ENCODE peak calls at places on chromosomes 13 and 19, in ten cellular contexts. One of them, this sample, is unnamed.

GRCh38 chr13:25860862-25861261 is 191.0 kb downstream of the SHISA2 start:
- DNase-seq in effector memory CD4-positive, alpha-beta T cell: no peak
- DNase-seq in astrocyte of the spinal cord: peak; percentile 78
- DNase-seq in psoas muscle: no peak
- DNase-seq in HFF-Myc: no peak
- DNase-seq in A673: no peak
- DNase-seq in colonic mucosa: no peak
- DNase-seq in hepatocyte: no peak
- DNase-seq in GM23338: no peak
- DNase-seq in neuronal stem cell: no peak
- DNase-seq in this sample: no peak

GRCh38 chr13:91126806-91127205 is 220.7 kb upstream of the MIR17HG start:
- DNase-seq in effector memory CD4-positive, alpha-beta T cell: no peak
- DNase-seq in astrocyte of the spinal cord: no peak
- DNase-seq in psoas muscle: no peak
- DNase-seq in HFF-Myc: no peak
- DNase-seq in A673: no peak
- DNase-seq in colonic mucosa: no peak
- DNase-seq in hepatocyte: no peak
- DNase-seq in GM23338: no peak
- DNase-seq in neuronal stem cell: no peak
- DNase-seq in this sample: no peak

GRCh38 chr13:39385154-39385553 is 217.8 kb downstream of the LHFPL6 start:
- DNase-seq in effector memory CD4-positive, alpha-beta T cell: no peak
- DNase-seq in astrocyte of the spinal cord: no peak
- DNase-seq in psoas muscle: no peak
- DNase-seq in HFF-Myc: no peak
- DNase-seq in A673: no peak
- DNase-seq in colonic mucosa: no peak
- DNase-seq in hepatocyte: no peak
- DNase-seq in GM23338: no peak
- DNase-seq in neuronal stem cell: no peak
- DNase-seq in this sample: no peak

GRCh38 chr13:40236566-40237168 is 429.8 kb downstream of the FOXO1 start:
- DNase-seq in effector memory CD4-positive, alpha-beta T cell: no peak
- DNase-seq in astrocyte of the spinal cord: no peak
- DNase-seq in psoas muscle: peak; percentile 62
- DNase-seq in HFF-Myc: no peak
- DNase-seq in A673: no peak
- DNase-seq in colonic mucosa: no peak
- DNase-seq in hepatocyte: peak; percentile 12
- DNase-seq in GM23338: no peak
- DNase-seq in neuronal stem cell: no peak
- DNase-seq in this sample: no peak

GRCh38 chr19:46718157-46718933 is 1.4 kb upstream of the PRKD2 start:
- DNase-seq in effector memory CD4-positive, alpha-beta T cell: peak; percentile 65
- DNase-seq in astrocyte of the spinal cord: no peak
- DNase-seq in psoas muscle: no peak
- DNase-seq in HFF-Myc: no peak
- DNase-seq in A673: no peak
- DNase-seq in colonic mucosa: peak; percentile 63
- DNase-seq in hepatocyte: peak; percentile 50
- DNase-seq in GM23338: peak; percentile 73
- DNase-seq in neuronal stem cell: no peak
- DNase-seq in this sample: no peak

GRCh38 chr19:31254611-31255010 is 94.6 kb downstream of the TSHZ3 start:
- DNase-seq in effector memory CD4-positive, alpha-beta T cell: no peak
- DNase-seq in astrocyte of the spinal cord: no peak
- DNase-seq in psoas muscle: no peak
- DNase-seq in HFF-Myc: no peak
- DNase-seq in A673: no peak
- DNase-seq in colonic mucosa: no peak
- DNase-seq in hepatocyte: no peak
- DNase-seq in GM23338: no peak
- DNase-seq in neuronal stem cell: no peak
- DNase-seq in this sample: no peak

GRCh38 chr13:31627097-31627496 is 112.2 kb upstream of the RXFP2 start:
- DNase-seq in effector memory CD4-positive, alpha-beta T cell: no peak
- DNase-seq in astrocyte of the spinal cord: peak; percentile 72
- DNase-seq in psoas muscle: no peak
- DNase-seq in HFF-Myc: no peak
- DNase-seq in A673: no peak
- DNase-seq in colonic mucosa: no peak
- DNase-seq in hepatocyte: no peak
- DNase-seq in GM23338: no peak
- DNase-seq in neuronal stem cell: no peak
- DNase-seq in this sample: peak; percentile 34

GRCh38 chr13:30805603-30806011 is 70.3 kb downstream of the ALOX5AP start:
- DNase-seq in effector memory CD4-positive, alpha-beta T cell: no peak
- DNase-seq in astrocyte of the spinal cord: peak; percentile 38
- DNase-seq in psoas muscle: no peak
- DNase-seq in HFF-Myc: no peak
- DNase-seq in A673: no peak
- DNase-seq in colonic mucosa: no peak
- DNase-seq in hepatocyte: no peak
- DNase-seq in GM23338: peak; percentile 29
- DNase-seq in neuronal stem cell: no peak
- DNase-seq in this sample: no peak

GRCh38 chr13:27170521-27171243 is 929 bp downstream of the USP12 start:
- DNase-seq in effector memory CD4-positive, alpha-beta T cell: no peak
- DNase-seq in astrocyte of the spinal cord: peak; percentile 71
- DNase-seq in psoas muscle: peak; percentile 50
- DNase-seq in HFF-Myc: no peak
- DNase-seq in A673: peak; percentile 45
- DNase-seq in colonic mucosa: peak; percentile 50
- DNase-seq in hepatocyte: peak; percentile 64
- DNase-seq in GM23338: peak; percentile 79
- DNase-seq in neuronal stem cell: peak; percentile 54
- DNase-seq in this sample: no peak

GRCh38 chr19:34430738-34431625 is 2.8 kb downstream of the UBA2 start:
- DNase-seq in effector memory CD4-positive, alpha-beta T cell: no peak
- DNase-seq in astrocyte of the spinal cord: peak; percentile 53
- DNase-seq in psoas muscle: no peak
- DNase-seq in HFF-Myc: peak; percentile 33
- DNase-seq in A673: peak; percentile 73
- DNase-seq in colonic mucosa: no peak
- DNase-seq in hepatocyte: peak; percentile 65
- DNase-seq in GM23338: peak; percentile 83
- DNase-seq in neuronal stem cell: peak; percentile 20
- DNase-seq in this sample: peak; percentile 6

GRCh38 chr19:50657222-50657669 is 8.0 kb downstream of the C19orf81 start:
- DNase-seq in effector memory CD4-positive, alpha-beta T cell: no peak
- DNase-seq in astrocyte of the spinal cord: no peak
- DNase-seq in psoas muscle: no peak
- DNase-seq in HFF-Myc: no peak
- DNase-seq in A673: no peak
- DNase-seq in colonic mucosa: no peak
- DNase-seq in hepatocyte: no peak
- DNase-seq in GM23338: no peak
- DNase-seq in neuronal stem cell: no peak
- DNase-seq in this sample: no peak

GRCh38 chr19:50657672-50658437 is 8.6 kb downstream of the C19orf81 start:
- DNase-seq in effector memory CD4-positive, alpha-beta T cell: peak; percentile 22
- DNase-seq in astrocyte of the spinal cord: peak; percentile 88
- DNase-seq in psoas muscle: peak; percentile 82
- DNase-seq in HFF-Myc: peak; percentile 68
- DNase-seq in A673: peak; percentile 100
- DNase-seq in colonic mucosa: peak; percentile 55
- DNase-seq in hepatocyte: peak; percentile 99
- DNase-seq in GM23338: peak; percentile 100
- DNase-seq in neuronal stem cell: peak; percentile 100
- DNase-seq in this sample: peak; percentile 93

GRCh38 chr19:50660083-50660366 is 10.8 kb downstream of the C19orf81 start:
- DNase-seq in effector memory CD4-positive, alpha-beta T cell: no peak
- DNase-seq in astrocyte of the spinal cord: no peak
- DNase-seq in psoas muscle: no peak
- DNase-seq in HFF-Myc: no peak
- DNase-seq in A673: no peak
- DNase-seq in colonic mucosa: no peak
- DNase-seq in hepatocyte: no peak
- DNase-seq in GM23338: peak; percentile 46
- DNase-seq in neuronal stem cell: no peak
- DNase-seq in this sample: no peak

GRCh38 chr19:50659318-50660082 is 10.3 kb downstream of the C19orf81 start:
- DNase-seq in effector memory CD4-positive, alpha-beta T cell: no peak
- DNase-seq in astrocyte of the spinal cord: no peak
- DNase-seq in psoas muscle: no peak
- DNase-seq in HFF-Myc: no peak
- DNase-seq in A673: no peak
- DNase-seq in colonic mucosa: no peak
- DNase-seq in hepatocyte: no peak
- DNase-seq in GM23338: peak; percentile 45
- DNase-seq in neuronal stem cell: no peak
- DNase-seq in this sample: no peak

DNA sequence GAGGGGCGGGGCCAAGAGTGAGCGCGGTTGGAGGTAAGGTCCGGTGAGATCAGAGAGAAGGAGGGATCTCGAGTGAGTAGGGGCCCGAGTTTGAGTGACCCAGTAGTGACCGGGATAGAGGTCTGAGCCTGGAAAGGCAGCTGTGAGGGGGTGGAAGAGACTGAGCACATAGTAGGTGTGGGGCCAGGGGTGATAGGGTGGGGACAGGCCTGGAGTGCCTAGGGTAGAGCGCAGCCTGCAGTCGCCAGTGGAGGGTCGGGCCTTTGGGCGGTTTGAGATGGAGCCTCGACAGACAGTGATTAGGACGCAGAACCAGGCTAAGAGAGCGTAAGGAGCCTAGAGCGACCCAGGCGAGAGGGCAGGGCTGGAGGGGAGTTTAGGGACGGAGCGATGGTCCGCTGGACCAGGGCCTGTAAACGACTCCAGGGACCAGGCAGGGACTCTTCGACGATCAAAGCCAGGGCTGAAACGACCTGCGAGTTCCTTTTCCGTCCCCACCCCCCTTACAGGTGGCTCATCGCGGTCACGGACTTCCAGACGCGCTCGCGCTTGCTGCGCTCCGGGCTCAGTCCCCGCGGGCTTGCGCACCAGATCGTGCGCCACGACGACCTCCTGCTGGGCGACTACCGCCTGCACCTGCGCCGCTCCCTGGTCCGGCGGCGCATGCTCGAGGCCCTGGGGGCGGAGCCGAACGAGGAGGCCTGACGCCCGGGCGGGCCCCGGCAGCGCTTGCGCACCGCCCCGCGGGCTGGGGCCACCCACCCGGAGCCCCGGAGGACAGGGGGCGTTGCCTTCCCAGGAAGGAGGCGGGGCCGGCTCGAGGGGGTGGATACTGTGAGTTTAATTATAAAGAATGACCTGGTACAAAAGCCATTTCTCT is 9.4 kb downstream of the C19orf81 start:
- DNase-seq in effector memory CD4-positive, alpha-beta T cell: no peak
- DNase-seq in astrocyte of the spinal cord: peak; percentile 3
- DNase-seq in psoas muscle: peak; percentile 49
- DNase-seq in HFF-Myc: no peak
- DNase-seq in A673: peak; percentile 95
- DNase-seq in colonic mucosa: peak; percentile 49
- DNase-seq in hepatocyte: peak; percentile 95
- DNase-seq in GM23338: peak; percentile 97
- DNase-seq in neuronal stem cell: peak; percentile 93
- DNase-seq in this sample: peak; percentile 34
- H3K4me3 ChIP-seq in effector memory CD4-positive, alpha-beta T cell: no peak overlapping the region
- H3K4me3 ChIP-seq in astrocyte of the spinal cord: peak overlapping the region; percentile 17
- H3K4me3 ChIP-seq in psoas muscle: peak overlapping the region; percentile 28
- H3K4me3 ChIP-seq in HFF-Myc: peak overlapping the region; percentile 18
- H3K4me3 ChIP-seq in A673: peak overlapping the region; percentile 64
- H3K4me3 ChIP-seq in colonic mucosa: no peak overlapping the region
- H3K4me3 ChIP-seq in hepatocyte: no peak overlapping the region
- H3K4me3 ChIP-seq in GM23338: peak overlapping the region; percentile 94
- H3K4me3 ChIP-seq in neuronal stem cell: peak overlapping the region; percentile 94
- H3K4me3 ChIP-seq in this sample: peak overlapping the region; percentile 48

GRCh38 chr13:110562696-110563462 is 1.4 kb upstream of the RAB20 start:
- DNase-seq in effector memory CD4-positive, alpha-beta T cell: no peak
- DNase-seq in astrocyte of the spinal cord: no peak
- DNase-seq in psoas muscle: no peak
- DNase-seq in HFF-Myc: no peak
- DNase-seq in A673: no peak
- DNase-seq in colonic mucosa: no peak
- DNase-seq in hepatocyte: no peak
- DNase-seq in GM23338: no peak
- DNase-seq in neuronal stem cell: no peak
- DNase-seq in this sample: no peak
- H3K4me3 ChIP-seq in effector memory CD4-positive, alpha-beta T cell: peak overlapping the region; percentile 86
- H3K4me3 ChIP-seq in astrocyte of the spinal cord: no peak overlapping the region
- H3K4me3 ChIP-seq in psoas muscle: peak overlapping the region; percentile 88
- H3K4me3 ChIP-seq in HFF-Myc: peak overlapping the region; percentile 76
- H3K4me3 ChIP-seq in A673: peak overlapping the region; percentile 85
- H3K4me3 ChIP-seq in colonic mucosa: peak overlapping the region; percentile 84
- H3K4me3 ChIP-seq in hepatocyte: peak overlapping the region; percentile 97
- H3K4me3 ChIP-seq in GM23338: peak overlapping the region; percentile 87
- H3K4me3 ChIP-seq in neuronal stem cell: no peak overlapping the region
- H3K4me3 ChIP-seq in this sample: peak overlapping the region; percentile 81

DNA sequence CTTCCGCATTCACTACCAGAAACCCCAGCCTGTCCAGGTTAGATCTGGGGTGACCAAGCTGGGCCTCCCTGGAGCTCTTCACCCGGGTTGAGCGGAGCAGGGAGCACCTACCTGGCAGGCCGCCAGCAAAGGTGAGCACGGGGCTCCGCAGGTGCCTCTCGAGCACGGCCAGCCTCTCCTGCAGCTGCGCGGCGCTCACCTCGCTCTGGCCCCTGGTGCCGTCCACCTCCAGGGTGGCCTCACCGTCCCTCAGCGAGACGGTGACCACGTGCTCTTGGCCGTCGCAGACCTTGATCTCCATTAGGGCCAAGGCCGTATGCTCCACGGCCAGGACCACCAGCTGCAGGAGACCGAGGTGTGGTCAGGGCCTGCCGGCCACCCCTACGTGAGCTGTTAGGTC is 42.0 kb downstream of the GAS6 start:
- DNase-seq in effector memory CD4-positive, alpha-beta T cell: no peak
- DNase-seq in astrocyte of the spinal cord: no peak
- DNase-seq in psoas muscle: no peak
- DNase-seq in HFF-Myc: no peak
- DNase-seq in A673: no peak
- DNase-seq in colonic mucosa: no peak
- DNase-seq in hepatocyte: no peak
- DNase-seq in GM23338: no peak
- DNase-seq in neuronal stem cell: no peak
- DNase-seq in this sample: no peak
- H3K4me3 ChIP-seq in effector memory CD4-positive, alpha-beta T cell: no peak overlapping the region
- H3K4me3 ChIP-seq in astrocyte of the spinal cord: no peak overlapping the region
- H3K4me3 ChIP-seq in psoas muscle: peak overlapping the region; percentile 45
- H3K4me3 ChIP-seq in HFF-Myc: no peak overlapping the region
- H3K4me3 ChIP-seq in A673: no peak overlapping the region
- H3K4me3 ChIP-seq in colonic mucosa: no peak overlapping the region
- H3K4me3 ChIP-seq in hepatocyte: no peak overlapping the region
- H3K4me3 ChIP-seq in GM23338: no peak overlapping the region
- H3K4me3 ChIP-seq in neuronal stem cell: peak overlapping the region; percentile 41
- H3K4me3 ChIP-seq in this sample: no peak overlapping the region

DNA sequence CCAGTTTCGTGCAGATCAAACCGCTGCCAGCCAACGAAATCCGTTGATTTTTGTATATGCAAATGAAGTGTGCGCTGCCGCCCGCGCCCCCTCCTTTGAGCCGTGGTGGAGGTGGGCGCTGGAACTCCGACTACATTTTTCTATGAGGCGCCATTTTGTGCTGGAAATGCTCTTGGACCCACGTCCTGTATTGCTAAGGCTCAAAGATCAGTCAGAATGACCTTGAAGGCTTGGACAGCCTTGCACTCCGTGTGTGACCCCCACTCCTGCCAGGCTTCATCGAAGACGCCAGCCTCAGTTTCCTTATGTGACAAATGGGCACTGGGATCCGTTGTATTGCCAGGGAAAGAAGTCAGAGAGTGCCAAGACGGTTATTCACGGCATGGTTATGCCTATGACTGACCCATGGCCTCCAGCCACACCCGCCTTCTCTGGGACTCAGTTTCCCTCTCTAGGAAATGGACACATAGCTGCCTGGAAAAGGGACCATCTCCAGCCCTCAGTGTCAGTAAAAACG is 790 bp upstream of the UBE2S start:
- DNase-seq in effector memory CD4-positive, alpha-beta T cell: no peak
- DNase-seq in astrocyte of the spinal cord: no peak
- DNase-seq in psoas muscle: no peak
- DNase-seq in HFF-Myc: no peak
- DNase-seq in A673: no peak
- DNase-seq in colonic mucosa: no peak
- DNase-seq in hepatocyte: no peak
- DNase-seq in GM23338: no peak
- DNase-seq in neuronal stem cell: no peak
- DNase-seq in this sample: no peak
- H3K4me3 ChIP-seq in effector memory CD4-positive, alpha-beta T cell: peak overlapping the region; percentile 28
- H3K4me3 ChIP-seq in astrocyte of the spinal cord: peak overlapping the region; percentile 36
- H3K4me3 ChIP-seq in psoas muscle: peak overlapping the region; percentile 73
- H3K4me3 ChIP-seq in HFF-Myc: peak overlapping the region; percentile 14
- H3K4me3 ChIP-seq in A673: no peak overlapping the region
- H3K4me3 ChIP-seq in colonic mucosa: peak overlapping the region; percentile 97
- H3K4me3 ChIP-seq in hepatocyte: peak overlapping the region; percentile 2
- H3K4me3 ChIP-seq in GM23338: peak overlapping the region; percentile 36
- H3K4me3 ChIP-seq in neuronal stem cell: peak overlapping the region; percentile 33
- H3K4me3 ChIP-seq in this sample: peak overlapping the region; percentile 51